ENCODE peak calls at places on chromosomes 7 and 10, in six cellular contexts. One of them, this sample, is unnamed.

GRCh38 chr7:132988117-132988516 is 93.8 kb downstream of the CHCHD3 start:
- DNase-seq in tibial artery: no peak
- DNase-seq in right lobe of liver: no peak
- DNase-seq in stomach: no peak
- DNase-seq in cardiac muscle cell: no peak
- DNase-seq in Peyer's patch: no peak
- DNase-seq in this sample: no peak

GRCh38 chr7:92834661-92835139 is 1.7 kb downstream of the CDK6 start:
- DNase-seq in right lobe of liver: peak; percentile 69
- DNase-seq in tibial artery: peak; percentile 69
- DNase-seq in Peyer's patch: peak; percentile 22
- DNase-seq in stomach: peak; percentile 41
- DNase-seq in cardiac muscle cell: peak; percentile 15
- DNase-seq in this sample: peak; percentile 23

GRCh38 chr7:70805360-70805759 is 326.6 kb upstream of the GALNT17 start:
- DNase-seq in Peyer's patch: no peak
- DNase-seq in cardiac muscle cell: no peak
- DNase-seq in tibial artery: no peak
- DNase-seq in right lobe of liver: no peak
- DNase-seq in stomach: no peak
- DNase-seq in this sample: no peak

GRCh38 chr7:8379264-8379663 is 54.1 kb upstream of the NXPH1 start:
- DNase-seq in tibial artery: no peak
- DNase-seq in stomach: no peak
- DNase-seq in cardiac muscle cell: no peak
- DNase-seq in Peyer's patch: no peak
- DNase-seq in right lobe of liver: no peak
- DNase-seq in this sample: no peak

GRCh38 chr10:36416513-36416912 is 708.9 kb upstream of the ANKRD30A start:
- DNase-seq in stomach: no peak
- DNase-seq in tibial artery: no peak
- DNase-seq in Peyer's patch: no peak
- DNase-seq in cardiac muscle cell: no peak
- DNase-seq in right lobe of liver: no peak
- DNase-seq in this sample: no peak

GRCh38 chr7:134084488-134085144 is 42.5 kb upstream of the LRGUK start:
- DNase-seq in right lobe of liver: no peak
- DNase-seq in stomach: no peak
- DNase-seq in tibial artery: no peak
- DNase-seq in cardiac muscle cell: no peak
- DNase-seq in Peyer's patch: no peak
- DNase-seq in this sample: no peak

GRCh38 chr7:116315803-116316202 is 105.5 kb downstream of the TES start:
- DNase-seq in Peyer's patch: no peak
- DNase-seq in tibial artery: no peak
- DNase-seq in cardiac muscle cell: no peak
- DNase-seq in right lobe of liver: no peak
- DNase-seq in stomach: no peak
- DNase-seq in this sample: no peak

GRCh38 chr10:87668324-87669054 is 8.8 kb downstream of the PAPSS2 start:
- DNase-seq in tibial artery: no peak
- DNase-seq in cardiac muscle cell: no peak
- DNase-seq in right lobe of liver: no peak
- DNase-seq in Peyer's patch: no peak
- DNase-seq in stomach: no peak
- DNase-seq in this sample: no peak

GRCh38 chr7:2104716-2105115 is 128.0 kb downstream of the MAD1L1 start:
- DNase-seq in cardiac muscle cell: no peak
- DNase-seq in right lobe of liver: no peak
- DNase-seq in stomach: no peak
- DNase-seq in Peyer's patch: no peak
- DNase-seq in tibial artery: no peak
- DNase-seq in this sample: no peak

GRCh38 chr7:158518915-158519640 is 68.5 kb downstream of the PTPRN2 start:
- DNase-seq in Peyer's patch: no peak
- DNase-seq in right lobe of liver: peak; percentile 3
- DNase-seq in stomach: no peak
- DNase-seq in tibial artery: no peak
- DNase-seq in cardiac muscle cell: no peak
- DNase-seq in this sample: no peak

GRCh38 chr10:35612385-35613106 is 7.4 kb downstream of the GJD4 start:
- DNase-seq in stomach: no peak
- DNase-seq in tibial artery: no peak
- DNase-seq in Peyer's patch: no peak
- DNase-seq in cardiac muscle cell: no peak
- DNase-seq in right lobe of liver: no peak
- DNase-seq in this sample: no peak

GRCh38 chr10:63005246-63005645 is 127.9 kb upstream of the NRBF2 start:
- DNase-seq in Peyer's patch: no peak
- DNase-seq in right lobe of liver: no peak
- DNase-seq in cardiac muscle cell: peak; percentile 88
- DNase-seq in stomach: no peak
- DNase-seq in tibial artery: no peak
- DNase-seq in this sample: no peak

GRCh38 chr7:99615989-99616358 is 772 bp upstream of the ZSCAN25 start:
- DNase-seq in stomach: no peak
- DNase-seq in Peyer's patch: no peak
- DNase-seq in tibial artery: peak; percentile 28
- DNase-seq in right lobe of liver: no peak
- DNase-seq in cardiac muscle cell: no peak
- DNase-seq in this sample: no peak

GRCh38 chr10:14259696-14260595 is 70.8 kb downstream of the FRMD4A start:
- DNase-seq in right lobe of liver: peak; percentile 66
- DNase-seq in cardiac muscle cell: no peak
- DNase-seq in tibial artery: no peak
- DNase-seq in Peyer's patch: no peak
- DNase-seq in stomach: no peak
- DNase-seq in this sample: no peak

GRCh38 chr10:132961864-132962622 is 19.7 kb upstream of the CFAP46 start:
- DNase-seq in Peyer's patch: peak; percentile 57
- DNase-seq in tibial artery: peak; percentile 66
- DNase-seq in right lobe of liver: peak; percentile 67
- DNase-seq in stomach: peak; percentile 73
- DNase-seq in cardiac muscle cell: peak; percentile 88
- DNase-seq in this sample: peak; percentile 56

GRCh38 chr10:98267894-98268693 is at the start of gene LOXL4:
- DNase-seq in right lobe of liver: no peak
- DNase-seq in tibial artery: no peak
- DNase-seq in cardiac muscle cell: peak; percentile 40
- DNase-seq in stomach: no peak
- DNase-seq in Peyer's patch: no peak
- DNase-seq in this sample: no peak

GRCh38 chr10:121069061-121069850 is 218.1 kb downstream of the WDR11 start:
- DNase-seq in right lobe of liver: no peak
- DNase-seq in tibial artery: no peak
- DNase-seq in stomach: no peak
- DNase-seq in Peyer's patch: no peak
- DNase-seq in cardiac muscle cell: peak; percentile 5
- DNase-seq in this sample: no peak

GRCh38 chr10:15562116-15562515 is 157.6 kb downstream of the ITGA8 start:
- DNase-seq in right lobe of liver: no peak
- DNase-seq in Peyer's patch: no peak
- DNase-seq in stomach: no peak
- DNase-seq in cardiac muscle cell: no peak
- DNase-seq in tibial artery: no peak
- DNase-seq in this sample: no peak

GRCh38 chr7:119436882-119437281 is 836.1 kb upstream of the KCND2 start:
- DNase-seq in right lobe of liver: no peak
- DNase-seq in cardiac muscle cell: no peak
- DNase-seq in tibial artery: no peak
- DNase-seq in stomach: no peak
- DNase-seq in Peyer's patch: no peak
- DNase-seq in this sample: no peak

GRCh38 chr10:36344240-36344639 is 702.1 kb upstream of the FZD8 start:
- DNase-seq in tibial artery: no peak
- DNase-seq in right lobe of liver: no peak
- DNase-seq in cardiac muscle cell: no peak
- DNase-seq in stomach: no peak
- DNase-seq in Peyer's patch: no peak
- DNase-seq in this sample: no peak

GRCh38 chr10:70592746-70593512 is 9.6 kb downstream of the PRF1 start:
- DNase-seq in Peyer's patch: no peak
- DNase-seq in stomach: no peak
- DNase-seq in tibial artery: no peak
- DNase-seq in cardiac muscle cell: no peak
- DNase-seq in right lobe of liver: no peak
- DNase-seq in this sample: no peak

GRCh38 chr10:27373566-27374160 is 130.4 kb upstream of the RAB18 start:
- DNase-seq in right lobe of liver: no peak
- DNase-seq in Peyer's patch: no peak
- DNase-seq in tibial artery: no peak
- DNase-seq in cardiac muscle cell: no peak
- DNase-seq in stomach: no peak
- DNase-seq in this sample: no peak

GRCh38 chr10:30384791-30385201 is 35.7 kb upstream of the MTPAP start:
- DNase-seq in stomach: no peak
- DNase-seq in right lobe of liver: no peak
- DNase-seq in tibial artery: no peak
- DNase-seq in cardiac muscle cell: peak; percentile 52
- DNase-seq in Peyer's patch: no peak
- DNase-seq in this sample: peak; percentile 44

GRCh38 chr7:55309040-55309991 is 55.8 kb upstream of the LANCL2 start:
- DNase-seq in stomach: peak; percentile 31
- DNase-seq in cardiac muscle cell: no peak
- DNase-seq in Peyer's patch: peak; percentile 22
- DNase-seq in right lobe of liver: no peak
- DNase-seq in tibial artery: no peak
- DNase-seq in this sample: no peak

GRCh38 chr10:104231784-104232612 is at the start of gene CFAP43:
- DNase-seq in tibial artery: peak; percentile 98
- DNase-seq in Peyer's patch: peak; percentile 97
- DNase-seq in stomach: peak; percentile 100
- DNase-seq in cardiac muscle cell: peak; percentile 97
- DNase-seq in right lobe of liver: peak; percentile 99
- DNase-seq in this sample: peak; percentile 98

GRCh38 chr7:7489546-7489945 is 46.1 kb downstream of the COL28A1 start:
- DNase-seq in right lobe of liver: no peak
- DNase-seq in stomach: no peak
- DNase-seq in tibial artery: no peak
- DNase-seq in Peyer's patch: no peak
- DNase-seq in cardiac muscle cell: peak; percentile 13
- DNase-seq in this sample: no peak

GRCh38 chr7:11319491-11320274 is 346.0 kb downstream of the PHF14 start:
- DNase-seq in tibial artery: no peak
- DNase-seq in cardiac muscle cell: no peak
- DNase-seq in right lobe of liver: no peak
- DNase-seq in stomach: no peak
- DNase-seq in Peyer's patch: no peak
- DNase-seq in this sample: no peak

GRCh38 chr7:46569117-46569433 is 648.0 kb upstream of the IGFBP3 start:
- DNase-seq in stomach: no peak
- DNase-seq in Peyer's patch: no peak
- DNase-seq in tibial artery: no peak
- DNase-seq in cardiac muscle cell: no peak
- DNase-seq in right lobe of liver: no peak
- DNase-seq in this sample: no peak

GRCh38 chr7:128206017-128206746 is 34.9 kb upstream of the LEP start:
- DNase-seq in right lobe of liver: no peak
- DNase-seq in tibial artery: no peak
- DNase-seq in cardiac muscle cell: no peak
- DNase-seq in Peyer's patch: no peak
- DNase-seq in stomach: no peak
- DNase-seq in this sample: no peak

GRCh38 chr7:1654111-1654510 is 16.0 kb upstream of the ELFN1 start:
- DNase-seq in cardiac muscle cell: no peak
- DNase-seq in Peyer's patch: no peak
- DNase-seq in right lobe of liver: no peak
- DNase-seq in stomach: no peak
- DNase-seq in tibial artery: no peak
- DNase-seq in this sample: peak; percentile 13

GRCh38 chr10:99730026-99730425 is 1.9 kb downstream of the COX15 start:
- DNase-seq in cardiac muscle cell: peak; percentile 11
- DNase-seq in Peyer's patch: no peak
- DNase-seq in tibial artery: no peak
- DNase-seq in stomach: no peak
- DNase-seq in right lobe of liver: no peak
- DNase-seq in this sample: no peak

GRCh38 chr7:100951888-100952560 is 2.7 kb downstream of the MUC3A start:
- DNase-seq in stomach: no peak
- DNase-seq in Peyer's patch: no peak
- DNase-seq in right lobe of liver: no peak
- DNase-seq in tibial artery: no peak
- DNase-seq in cardiac muscle cell: no peak
- DNase-seq in this sample: no peak

GRCh38 chr7:100949227-100949930 is at the start of gene MUC3A:
- DNase-seq in Peyer's patch: no peak
- DNase-seq in right lobe of liver: peak; percentile 92
- DNase-seq in tibial artery: no peak
- DNase-seq in cardiac muscle cell: no peak
- DNase-seq in stomach: peak; percentile 32
- DNase-seq in this sample: peak; percentile 48

GRCh38 chr7:100951172-100951571 is 1.8 kb downstream of the MUC3A start:
- DNase-seq in right lobe of liver: no peak
- DNase-seq in cardiac muscle cell: no peak
- DNase-seq in Peyer's patch: no peak
- DNase-seq in tibial artery: no peak
- DNase-seq in stomach: no peak
- DNase-seq in this sample: no peak

GRCh38 chr7:100947792-100948191 is 1.5 kb upstream of the MUC3A start:
- DNase-seq in right lobe of liver: no peak
- DNase-seq in tibial artery: no peak
- DNase-seq in stomach: no peak
- DNase-seq in cardiac muscle cell: no peak
- DNase-seq in Peyer's patch: no peak
- DNase-seq in this sample: no peak

GRCh38 chr7:100949931-100950443 is 653 bp downstream of the MUC3A start:
- DNase-seq in right lobe of liver: peak; percentile 75
- DNase-seq in stomach: no peak
- DNase-seq in tibial artery: no peak
- DNase-seq in cardiac muscle cell: no peak
- DNase-seq in Peyer's patch: no peak
- DNase-seq in this sample: no peak
- TF ChIP-seq CTCF in right lobe of liver: no peak
- TF ChIP-seq CTCF in stomach: no peak
- TF ChIP-seq CTCF in tibial artery: no peak
- TF ChIP-seq CTCF in cardiac muscle cell: no peak
- TF ChIP-seq CTCF in Peyer's patch: no peak
- TF ChIP-seq CTCF in this sample: no peak

GRCh38 chr10:91589656-91590035 is 43.2 kb downstream of the PPP1R3C start:
- DNase-seq in right lobe of liver: no peak
- DNase-seq in Peyer's patch: no peak
- DNase-seq in cardiac muscle cell: no peak
- DNase-seq in tibial artery: no peak
- DNase-seq in stomach: no peak
- DNase-seq in this sample: no peak
- H3K4me1 ChIP-seq in right lobe of liver: no peaks in the 10 kb centered on the region
- H3K4me1 ChIP-seq in Peyer's patch: peaks cover 30% of the 10 kb centered on the region
- H3K4me1 ChIP-seq in cardiac muscle cell: peaks cover 71% of the 10 kb centered on the region
- H3K4me1 ChIP-seq in tibial artery: peaks cover 78% of the 10 kb centered on the region
- H3K4me1 ChIP-seq in stomach: peaks cover 32% of the 10 kb centered on the region
- H3K4me1 ChIP-seq in this sample: peaks cover 26% of the 10 kb centered on the region

GRCh38 chr7:105759670-105760548 is 116.5 kb downstream of the ATXN7L1 start:
- DNase-seq in tibial artery: no peak
- DNase-seq in right lobe of liver: no peak
- DNase-seq in stomach: peak; percentile 49
- DNase-seq in Peyer's patch: peak; percentile 30
- DNase-seq in cardiac muscle cell: peak; percentile 76
- DNase-seq in this sample: peak; percentile 16
- TF ChIP-seq CTCF in tibial artery: peak; percentile 60
- TF ChIP-seq CTCF in right lobe of liver: peak; percentile 60
- TF ChIP-seq CTCF in stomach: peak; percentile 27
- TF ChIP-seq CTCF in Peyer's patch: peak; percentile 35
- TF ChIP-seq CTCF in cardiac muscle cell: peak; percentile 57
- TF ChIP-seq CTCF in this sample: peak; percentile 67

GRCh38 chr10:71751515-71752224 is 21.6 kb downstream of the VSIR start:
- DNase-seq in stomach: no peak
- DNase-seq in cardiac muscle cell: no peak
- DNase-seq in right lobe of liver: no peak
- DNase-seq in tibial artery: no peak
- DNase-seq in Peyer's patch: no peak
- DNase-seq in this sample: no peak
- H3K4me1 ChIP-seq in stomach: peaks cover 45% of the 10 kb centered on the region
- H3K4me1 ChIP-seq in cardiac muscle cell: peaks cover 21% of the 10 kb centered on the region
- H3K4me1 ChIP-seq in right lobe of liver: peaks cover 31% of the 10 kb centered on the region
- H3K4me1 ChIP-seq in tibial artery: peaks cover 31% of the 10 kb centered on the region
- H3K4me1 ChIP-seq in Peyer's patch: peaks cover 92% of the 10 kb centered on the region
- H3K4me1 ChIP-seq in this sample: peaks cover 61% of the 10 kb centered on the region

This sample was measured in heart left ventricle.